ENCODE peak calls at places on chromosomes 6 and 20, in seven cellular contexts. One of them, this sample, is unnamed.
A peak's percentile ranks its signal among the peaks of the same experiment; 100 is the strongest.

GRCh38 chr6:116476021-116476678 is 15.0 kb downstream of the CALHM6 start:
- DNase-seq in neural crest cell: no peak
- DNase-seq in A549: no peak
- DNase-seq in activated CD4-positive, CD25-positive, alpha-beta regulatory T cell: no peak
- DNase-seq in epithelial cell of proximal tubule: no peak
- DNase-seq in Calu3: no peak
- DNase-seq in NCI-H1417: no peak
- DNase-seq in this sample: no peak

GRCh38 chr20:4787069-4787468 is 65.4 kb downstream of the PRND start:
- DNase-seq in NCI-H1417: no peak
- DNase-seq in A549: no peak
- DNase-seq in activated CD4-positive, CD25-positive, alpha-beta regulatory T cell: no peak
- DNase-seq in neural crest cell: no peak
- DNase-seq in epithelial cell of proximal tubule: no peak
- DNase-seq in Calu3: no peak
- DNase-seq in this sample: no peak

GRCh38 chr6:21731411-21732031 is 138.0 kb downstream of the SOX4 start:
- DNase-seq in NCI-H1417: no peak
- DNase-seq in A549: peak; percentile 45
- DNase-seq in epithelial cell of proximal tubule: peak; percentile 82
- DNase-seq in neural crest cell: no peak
- DNase-seq in activated CD4-positive, CD25-positive, alpha-beta regulatory T cell: no peak
- DNase-seq in Calu3: peak; percentile 74
- DNase-seq in this sample: no peak

GRCh38 chr20:48359692-48360337 is 468.0 kb downstream of the PREX1 start:
- DNase-seq in epithelial cell of proximal tubule: no peak
- DNase-seq in neural crest cell: no peak
- DNase-seq in Calu3: peak; percentile 68
- DNase-seq in NCI-H1417: no peak
- DNase-seq in activated CD4-positive, CD25-positive, alpha-beta regulatory T cell: no peak
- DNase-seq in A549: no peak
- DNase-seq in this sample: no peak

GRCh38 chr6:125019873-125020272 is 57.6 kb downstream of the RNF217 start:
- DNase-seq in A549: no peak
- DNase-seq in NCI-H1417: no peak
- DNase-seq in activated CD4-positive, CD25-positive, alpha-beta regulatory T cell: no peak
- DNase-seq in epithelial cell of proximal tubule: no peak
- DNase-seq in neural crest cell: no peak
- DNase-seq in Calu3: no peak
- DNase-seq in this sample: no peak

GRCh38 chr6:38027685-38028373 is 208.3 kb downstream of the ZFAND3 start:
- DNase-seq in A549: no peak
- DNase-seq in NCI-H1417: peak; percentile 44
- DNase-seq in epithelial cell of proximal tubule: no peak
- DNase-seq in Calu3: no peak
- DNase-seq in neural crest cell: no peak
- DNase-seq in activated CD4-positive, CD25-positive, alpha-beta regulatory T cell: no peak
- DNase-seq in this sample: no peak

GRCh38 chr6:36442083-36442670 is 477 bp downstream of the PXT1 start:
- DNase-seq in A549: no peak
- DNase-seq in NCI-H1417: no peak
- DNase-seq in activated CD4-positive, CD25-positive, alpha-beta regulatory T cell: no peak
- DNase-seq in epithelial cell of proximal tubule: no peak
- DNase-seq in Calu3: peak; percentile 10
- DNase-seq in neural crest cell: no peak
- DNase-seq in this sample: no peak

GRCh38 chr6:113873043-113873667 is 16.0 kb downstream of the MARCKS start:
- DNase-seq in A549: peak; percentile 8
- DNase-seq in Calu3: peak; percentile 64
- DNase-seq in NCI-H1417: no peak
- DNase-seq in activated CD4-positive, CD25-positive, alpha-beta regulatory T cell: no peak
- DNase-seq in epithelial cell of proximal tubule: no peak
- DNase-seq in neural crest cell: no peak
- DNase-seq in this sample: no peak

GRCh38 chr6:11096109-11096508 is 2.5 kb downstream of the SMIM13 start:
- DNase-seq in epithelial cell of proximal tubule: no peak
- DNase-seq in activated CD4-positive, CD25-positive, alpha-beta regulatory T cell: no peak
- DNase-seq in neural crest cell: no peak
- DNase-seq in A549: peak; percentile 53
- DNase-seq in Calu3: peak; percentile 27
- DNase-seq in NCI-H1417: no peak
- DNase-seq in this sample: peak; percentile 14

GRCh38 chr6:51350308-51350904 is 531.7 kb downstream of the TFAP2B start:
- DNase-seq in NCI-H1417: no peak
- DNase-seq in epithelial cell of proximal tubule: no peak
- DNase-seq in neural crest cell: no peak
- DNase-seq in activated CD4-positive, CD25-positive, alpha-beta regulatory T cell: no peak
- DNase-seq in Calu3: no peak
- DNase-seq in A549: no peak
- DNase-seq in this sample: no peak

GRCh38 chr20:47574616-47575401 is 73.1 kb downstream of the NCOA3 start:
- DNase-seq in NCI-H1417: no peak
- DNase-seq in neural crest cell: no peak
- DNase-seq in Calu3: peak; percentile 32
- DNase-seq in epithelial cell of proximal tubule: no peak
- DNase-seq in activated CD4-positive, CD25-positive, alpha-beta regulatory T cell: no peak
- DNase-seq in A549: peak; percentile 39
- DNase-seq in this sample: peak; percentile 87

GRCh38 chr6:3513416-3513815 is 56.6 kb upstream of the SLC22A23 start:
- DNase-seq in activated CD4-positive, CD25-positive, alpha-beta regulatory T cell: no peak
- DNase-seq in NCI-H1417: no peak
- DNase-seq in epithelial cell of proximal tubule: no peak
- DNase-seq in Calu3: no peak
- DNase-seq in A549: no peak
- DNase-seq in neural crest cell: no peak
- DNase-seq in this sample: no peak

GRCh38 chr6:35213824-35214756 is at the start of gene SCUBE3:
- DNase-seq in neural crest cell: peak; percentile 63
- DNase-seq in Calu3: peak; percentile 51
- DNase-seq in A549: peak; percentile 31
- DNase-seq in epithelial cell of proximal tubule: no peak
- DNase-seq in NCI-H1417: peak; percentile 15
- DNase-seq in activated CD4-positive, CD25-positive, alpha-beta regulatory T cell: no peak
- DNase-seq in this sample: peak; percentile 22

GRCh38 chr6:15715851-15716250 is 53.0 kb upstream of the DTNBP1 start:
- DNase-seq in neural crest cell: no peak
- DNase-seq in epithelial cell of proximal tubule: no peak
- DNase-seq in NCI-H1417: no peak
- DNase-seq in Calu3: no peak
- DNase-seq in activated CD4-positive, CD25-positive, alpha-beta regulatory T cell: no peak
- DNase-seq in A549: no peak
- DNase-seq in this sample: no peak

GRCh38 chr6:169964440-169965212 is 213.2 kb downstream of the ERMARD start:
- DNase-seq in neural crest cell: no peak
- DNase-seq in Calu3: no peak
- DNase-seq in A549: no peak
- DNase-seq in activated CD4-positive, CD25-positive, alpha-beta regulatory T cell: no peak
- DNase-seq in NCI-H1417: no peak
- DNase-seq in epithelial cell of proximal tubule: no peak
- DNase-seq in this sample: no peak

GRCh38 chr6:27452496-27452897 is 20.4 kb downstream of the ZNF184 start:
- DNase-seq in A549: no peak
- DNase-seq in activated CD4-positive, CD25-positive, alpha-beta regulatory T cell: no peak
- DNase-seq in epithelial cell of proximal tubule: no peak
- DNase-seq in Calu3: no peak
- DNase-seq in neural crest cell: no peak
- DNase-seq in NCI-H1417: no peak
- DNase-seq in this sample: no peak

GRCh38 chr6:27897580-27898206 is 14.5 kb downstream of the OR2B2 start:
- DNase-seq in A549: no peak
- DNase-seq in Calu3: no peak
- DNase-seq in epithelial cell of proximal tubule: no peak
- DNase-seq in neural crest cell: no peak
- DNase-seq in NCI-H1417: no peak
- DNase-seq in activated CD4-positive, CD25-positive, alpha-beta regulatory T cell: no peak
- DNase-seq in this sample: no peak

GRCh38 chr6:136069119-136069518 is 181.0 kb downstream of the MTFR2 start:
- DNase-seq in Calu3: no peak
- DNase-seq in neural crest cell: no peak
- DNase-seq in A549: peak; percentile 4
- DNase-seq in epithelial cell of proximal tubule: peak; percentile 51
- DNase-seq in activated CD4-positive, CD25-positive, alpha-beta regulatory T cell: no peak
- DNase-seq in NCI-H1417: no peak
- DNase-seq in this sample: no peak

GRCh38 chr6:1222426-1223311 is 89.2 kb upstream of the FOXQ1 start:
- DNase-seq in A549: no peak
- DNase-seq in activated CD4-positive, CD25-positive, alpha-beta regulatory T cell: no peak
- DNase-seq in epithelial cell of proximal tubule: no peak
- DNase-seq in Calu3: no peak
- DNase-seq in NCI-H1417: no peak
- DNase-seq in neural crest cell: no peak
- DNase-seq in this sample: no peak